ENCODE peak calls at places on chromosome 13, in four cellular contexts. C is HL-60, B is mammary epithelial cell, D is fibroblast of lung. G is an unnamed sample.

GRCh38 chr13:112729408-112729807 is 39.6 kb downstream of the ATP11A start:
- DNase-seq in C (no peak), B (no peak), D (no peak), G (no peak)

GRCh38 chr13:22940736-22941135 is 240.0 kb upstream of the SGCG start:
- DNase-seq in B (no peak), D (no peak), C (no peak), G (no peak)

GRCh38 chr13:113062691-113063090 is 42.9 kb upstream of the F7 start:
- DNase-seq in C (no peak), D (no peak), B (no peak), G (no peak)

GRCh38 chr13:34942732-34943674 is 933 bp downstream of the NBEA start:
- DNase-seq in B (no peak), C (no peak), D (no peak), G (no peak)

GRCh38 chr13:110251227-110251791 is 55.6 kb downstream of the COL4A1 start:
- DNase-seq in C (no peak), D (no peak), B (no peak), G (no peak)

GRCh38 chr13:57638147-57638890 is 6.8 kb downstream of the PCDH17 start:
- DNase-seq in B (no peak), D (no peak), C (no peak), G (no peak)

GRCh38 chr13:96650301-96650886 is 343.9 kb downstream of the OXGR1 start:
- DNase-seq in B (peak), D (peak), C (no peak), G (peak)

GRCh38 chr13:56975647-56976046 is 165.1 kb upstream of the PRR20A start:
- DNase-seq in B (no peak), D (no peak), C (no peak), G (no peak)

GRCh38 chr13:94459116-94459515 is 20.4 kb downstream of the DCT start:
- DNase-seq in D (no peak), B (no peak), C (no peak), G (no peak)

GRCh38 chr13:90107658-90108057 is 1239.8 kb upstream of the MIR17HG start:
- DNase-seq in D (no peak), C (no peak), B (no peak), G (no peak)

GRCh38 chr13:60757481-60757880 is 360.5 kb downstream of the TDRD3 start:
- DNase-seq in D (no peak), B (no peak), C (no peak), G (no peak)

GRCh38 chr13:98504029-98504351 is 72.9 kb downstream of the STK24 start:
- DNase-seq in C (no peak), B (no peak), D (no peak), G (no peak)
- H3K4me3 ChIP-seq in C (no peak), B (no peak), D (peak), G (no peak)

GRCh38 chr13:38577048-38577447 is 109.8 kb upstream of the FREM2 start:
- DNase-seq in B (no peak), C (no peak), D (peak), G (peak)

DNA sequence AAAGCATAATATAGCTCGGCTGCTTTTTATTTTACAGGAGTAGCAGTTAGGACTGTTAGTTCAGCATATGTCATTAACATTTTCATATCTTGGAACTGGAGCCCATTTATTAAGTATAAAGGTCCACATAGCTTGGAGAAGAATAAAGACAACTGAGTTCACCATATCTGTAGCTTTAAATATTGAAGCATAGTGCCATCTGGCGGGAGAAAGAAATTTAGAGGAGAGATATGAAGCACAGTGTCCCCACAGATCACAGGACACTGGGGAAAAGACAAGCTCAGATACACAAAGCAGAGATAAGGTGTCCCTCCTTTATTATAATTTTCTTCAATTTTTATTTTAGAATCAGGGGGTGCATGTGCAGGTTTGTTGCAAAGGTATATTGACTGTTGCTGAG is 104.7 kb upstream of the FREM2 start:
- DNase-seq in D (peak), C (no peak), B (peak), G (peak)
- TF ChIP-seq CTCF in D (peak), C (no peak), B (peak), G (peak)

GRCh38 chr13:48236528-48237353 is 3.7 kb downstream of the ITM2B start:
- DNase-seq in C (peak), D (no peak), B (peak), G (peak)
- H3K4me3 ChIP-seq in C (no peak), D (peak), B (peak), G (peak)

GRCh38 chr13:32790731-32791130 is 204.5 kb downstream of the PDS5B start:
- DNase-seq in C (no peak), D (no peak), B (no peak), G (no peak)
- TF ChIP-seq CTCF in C (no peak), D (no peak), B (no peak), G (no peak)

GRCh38 chr13:36151591-36151990 is 20.4 kb upstream of the DCLK1 start:
- DNase-seq in C (no peak), D (no peak), B (no peak), G (no peak)

GRCh38 chr13:36158606-36159005 is 27.4 kb upstream of the DCLK1 start:
- DNase-seq in C (no peak), B (peak), D (peak), G (peak)

GRCh38 chr13:36160297-36160696 is 29.1 kb upstream of the DCLK1 start:
- DNase-seq in B (no peak), D (no peak), C (no peak), G (no peak)

GRCh38 chr13:36157475-36157874 is 26.3 kb upstream of the DCLK1 start:
- DNase-seq in D (no peak), B (no peak), C (no peak), G (no peak)

GRCh38 chr13:36154567-36155231 is 23.5 kb upstream of the DCLK1 start:
- DNase-seq in C (no peak), B (no peak), D (peak), G (peak)
- H3K4me3 ChIP-seq in C (no peak), B (no peak), D (no peak), G (no peak)

DNA sequence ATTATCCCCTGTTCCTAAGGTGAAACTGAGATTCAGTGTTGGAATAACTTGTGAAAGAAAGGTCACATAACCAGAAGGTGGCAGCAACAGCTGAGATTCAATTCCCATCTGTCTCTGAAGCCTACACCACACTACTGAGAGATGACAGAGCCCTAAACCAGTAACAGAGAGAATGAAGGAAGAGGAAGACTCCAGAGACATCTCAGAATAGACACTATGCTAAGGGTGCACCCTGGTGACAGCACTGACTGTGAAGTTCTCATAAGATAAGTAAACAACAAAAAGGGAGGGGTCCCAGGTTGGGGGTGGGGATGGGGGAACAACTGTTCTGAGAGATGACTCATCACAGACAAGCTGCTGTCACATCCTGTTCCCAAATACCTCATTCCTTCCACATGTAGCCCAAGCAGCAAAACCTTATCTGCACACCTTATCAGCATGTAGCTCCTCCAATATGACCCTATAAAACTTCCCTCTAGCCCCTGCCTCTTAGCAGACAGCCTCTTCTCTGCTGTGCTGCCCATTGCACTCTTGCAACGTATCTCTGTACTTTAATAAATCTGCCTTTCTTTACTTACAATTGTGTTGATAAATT is 46.5 kb downstream of the UTP14C start:
- DNase-seq in B (peak), C (no peak), D (peak), G (peak)
- TF ChIP-seq CTCF in B (peak), C (no peak), D (no peak), G (peak)

GRCh38 chr13:76296751-76297150 is 589.5 kb downstream of the KCTD12 start:
- DNase-seq in B (no peak), D (no peak), C (no peak), G (no peak)

GRCh38 chr13:76293346-76293745 is 592.9 kb downstream of the KCTD12 start:
- DNase-seq in C (no peak), D (peak), B (peak), G (peak)

GRCh38 chr13:76292031-76292430 is 594.2 kb downstream of the KCTD12 start:
- DNase-seq in C (no peak), D (no peak), B (no peak), G (no peak)

GRCh38 chr13:76292726-76293125 is 593.5 kb downstream of the KCTD12 start:
- DNase-seq in B (no peak), C (no peak), D (no peak), G (peak)

GRCh38 chr13:76293751-76294150 is 592.5 kb downstream of the KCTD12 start:
- DNase-seq in C (no peak), B (peak), D (peak), G (peak)
- H3K4me3 ChIP-seq in C (no peak), B (no peak), D (no peak), G (no peak)

DNA sequence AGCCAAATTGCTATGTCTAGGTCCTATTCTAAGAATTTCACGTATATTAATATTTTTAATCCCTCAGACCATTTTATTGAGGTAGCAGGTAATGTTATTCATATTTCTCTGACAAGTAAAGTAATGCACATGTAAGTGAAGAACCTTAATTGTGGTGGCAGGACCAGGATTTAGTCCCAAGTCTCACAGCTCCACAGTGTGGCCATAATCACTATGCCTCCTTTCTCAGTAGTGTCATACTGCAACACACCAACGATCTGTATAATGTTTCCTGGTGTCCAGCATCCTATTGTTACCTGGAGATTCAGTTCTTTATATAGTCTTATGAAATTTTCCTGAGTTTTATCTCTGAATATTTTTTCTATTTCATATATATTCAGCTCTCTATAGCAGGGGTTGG is 340.3 kb downstream of the OLFM4 start:
- DNase-seq in C (no peak), D (no peak), B (no peak), G (no peak)
- TF ChIP-seq CTCF in C (no peak), D (no peak), B (no peak), G (no peak)

GRCh38 chr13:108220042-108220441 is 1.9 kb downstream of the ABHD13 start:
- DNase-seq in C (no peak), D (no peak), B (peak), G (peak)
- H3K4me3 ChIP-seq in C (no peak), D (no peak), B (peak), G (peak)

DNA sequence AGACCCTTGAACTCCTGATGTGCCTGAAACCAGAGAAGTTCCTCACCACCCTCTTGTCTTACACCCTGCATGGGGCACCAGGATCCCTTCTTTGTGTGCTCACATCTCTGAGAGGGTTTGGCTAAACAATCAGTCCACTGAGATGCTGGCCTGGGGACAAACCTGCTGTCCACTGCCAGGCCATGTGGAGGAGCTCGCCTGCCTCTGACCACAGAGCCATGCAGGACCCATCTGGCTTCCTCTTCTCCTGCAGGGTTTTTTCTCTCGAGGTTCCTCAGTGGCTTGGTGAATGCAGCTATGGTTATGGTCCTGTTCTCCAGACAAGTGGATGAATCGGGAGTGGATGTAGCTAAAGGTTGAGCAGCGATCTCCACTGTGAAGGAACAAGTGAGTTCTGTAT is 49.1 kb upstream of the MEDAG start:
- DNase-seq in C (no peak), B (no peak), D (no peak), G (no peak)
- TF ChIP-seq CTCF in C (no peak), B (no peak), D (peak), G (no peak)